ENCODE peak calls at places on chromosomes 7 and 10, in ten cellular contexts. T is epithelial cell of esophagus, E is astrocyte of the cerebellum, U is RWPE1, M is lower lobe of right lung, A is A549, Y is GM12865, H is GM23338, R is progenitor cell of endocrine pancreas, L is endothelial cell. J is an unnamed sample.

GRCh38 chr10:28492093-28492492 is 40.8 kb upstream of the WAC start:
- DNase-seq in E (no peak), M (no peak), Y (no peak), U (no peak), H (no peak), R (no peak), A (no peak), L (no peak), T (no peak), J (no peak)

GRCh38 chr7:3455826-3456444 is 154.9 kb downstream of the SDK1 start:
- DNase-seq in T (peak), M (no peak), R (no peak), L (no peak), A (no peak), Y (no peak), U (no peak), E (peak), H (peak), J (no peak)

GRCh38 chr7:69638674-69639073 is 40.4 kb downstream of the AUTS2 start:
- DNase-seq in T (no peak), U (no peak), M (no peak), L (no peak), E (no peak), R (no peak), A (no peak), H (peak), Y (no peak), J (no peak)

GRCh38 chr10:123858039-123858740 is 33.4 kb downstream of the CPXM2 start:
- DNase-seq in Y (no peak), L (no peak), R (no peak), A (no peak), U (no peak), E (no peak), H (no peak), T (no peak), M (no peak), J (no peak)

GRCh38 chr7:106284516-106285050 is at the start of gene NAMPT:
- DNase-seq in A (no peak), H (peak), U (peak), L (peak), Y (peak), M (peak), R (peak), T (peak), E (no peak), J (peak)

GRCh38 chr7:42262907-42263466 is 26.0 kb upstream of the GLI3 start:
- DNase-seq in U (peak), E (peak), A (no peak), H (peak), T (peak), L (no peak), M (no peak), Y (no peak), R (no peak), J (no peak)

GRCh38 chr10:29648114-29648982 is 13.6 kb upstream of the SVIL start:
- DNase-seq in Y (no peak), R (no peak), U (no peak), M (no peak), E (no peak), H (no peak), A (no peak), T (no peak), L (no peak), J (no peak)

GRCh38 chr10:4183761-4184261 is 398.8 kb upstream of the KLF6 start:
- DNase-seq in M (no peak), U (no peak), Y (no peak), E (peak), H (no peak), L (no peak), T (no peak), A (no peak), R (no peak), J (no peak)

GRCh38 chr7:98996162-98996552 is 117.8 kb downstream of the TRRAP start:
- DNase-seq in A (no peak), U (no peak), H (no peak), T (no peak), L (no peak), M (no peak), E (no peak), Y (peak), R (no peak), J (no peak)

GRCh38 chr10:116469437-116469836 is 41.8 kb downstream of the PNLIPRP3 start:
- DNase-seq in T (no peak), L (no peak), E (no peak), A (no peak), U (no peak), M (no peak), R (no peak), Y (no peak), H (no peak), J (no peak)

GRCh38 chr10:60807499-60807898 is 29.2 kb downstream of the CDK1 start:
- DNase-seq in E (no peak), U (no peak), T (no peak), Y (no peak), M (no peak), H (no peak), R (no peak), L (no peak), A (no peak), J (no peak)

GRCh38 chr10:77081411-77082010 is 556.1 kb downstream of the KCNMA1 start:
- DNase-seq in Y (no peak), L (no peak), E (no peak), H (peak), M (no peak), A (no peak), T (no peak), R (no peak), U (no peak), J (no peak)

GRCh38 chr10:131439705-131440104 is 128.2 kb upstream of the TCERG1L start:
- DNase-seq in M (no peak), U (no peak), Y (no peak), L (no peak), T (no peak), A (no peak), E (no peak), H (no peak), R (no peak), J (no peak)

GRCh38 chr10:12417341-12417740 is 68.0 kb downstream of the CAMK1D start:
- DNase-seq in Y (no peak), M (no peak), E (no peak), U (no peak), H (no peak), T (no peak), R (no peak), A (no peak), L (no peak), J (no peak)

GRCh38 chr7:90657481-90657880 is 61.4 kb downstream of the CDK14 start:
- DNase-seq in A (no peak), Y (no peak), U (no peak), L (no peak), R (no peak), H (no peak), M (no peak), E (no peak), T (no peak), J (no peak)

GRCh38 chr7:70523626-70524351 is 608.2 kb upstream of the GALNT17 start:
- DNase-seq in H (no peak), L (no peak), E (no peak), U (no peak), M (no peak), A (no peak), R (no peak), Y (no peak), T (peak), J (no peak)

GRCh38 chr10:93461807-93462178 is 20.3 kb downstream of the MYOF start:
- DNase-seq in Y (peak), A (no peak), E (peak), T (peak), L (no peak), R (no peak), M (no peak), H (no peak), U (peak), J (no peak)

GRCh38 chr10:28913850-28914249 is 236.5 kb downstream of the BAMBI start:
- DNase-seq in H (no peak), L (no peak), U (peak), T (no peak), R (no peak), Y (no peak), M (no peak), A (no peak), E (no peak), J (no peak)

GRCh38 chr7:47361229-47361628 is 220.7 kb downstream of the TNS3 start:
- DNase-seq in R (no peak), U (peak), Y (no peak), M (no peak), T (no peak), A (no peak), E (no peak), H (no peak), L (no peak), J (no peak)
- TF ChIP-seq CTCF in R (no peak), U (no peak), Y (no peak), M (no peak), T (no peak), A (no peak), E (no peak), H (no peak), L (no peak), J (no peak)

GRCh38 chr7:140501941-140502340 is 22.6 kb upstream of the MKRN1 start:
- DNase-seq in H (no peak), L (no peak), E (no peak), R (no peak), Y (no peak), M (no peak), A (no peak), U (no peak), T (no peak), J (no peak)

GRCh38 chr7:140509789-140510188 is 30.5 kb upstream of the MKRN1 start:
- DNase-seq in U (no peak), L (no peak), Y (no peak), T (peak), A (no peak), M (no peak), H (no peak), E (no peak), R (no peak), J (no peak)

GRCh38 chr7:140512317-140513000 is 33.2 kb upstream of the MKRN1 start:
- DNase-seq in E (no peak), Y (no peak), T (peak), L (no peak), R (no peak), H (no peak), U (no peak), A (peak), M (peak), J (peak)

DNA sequence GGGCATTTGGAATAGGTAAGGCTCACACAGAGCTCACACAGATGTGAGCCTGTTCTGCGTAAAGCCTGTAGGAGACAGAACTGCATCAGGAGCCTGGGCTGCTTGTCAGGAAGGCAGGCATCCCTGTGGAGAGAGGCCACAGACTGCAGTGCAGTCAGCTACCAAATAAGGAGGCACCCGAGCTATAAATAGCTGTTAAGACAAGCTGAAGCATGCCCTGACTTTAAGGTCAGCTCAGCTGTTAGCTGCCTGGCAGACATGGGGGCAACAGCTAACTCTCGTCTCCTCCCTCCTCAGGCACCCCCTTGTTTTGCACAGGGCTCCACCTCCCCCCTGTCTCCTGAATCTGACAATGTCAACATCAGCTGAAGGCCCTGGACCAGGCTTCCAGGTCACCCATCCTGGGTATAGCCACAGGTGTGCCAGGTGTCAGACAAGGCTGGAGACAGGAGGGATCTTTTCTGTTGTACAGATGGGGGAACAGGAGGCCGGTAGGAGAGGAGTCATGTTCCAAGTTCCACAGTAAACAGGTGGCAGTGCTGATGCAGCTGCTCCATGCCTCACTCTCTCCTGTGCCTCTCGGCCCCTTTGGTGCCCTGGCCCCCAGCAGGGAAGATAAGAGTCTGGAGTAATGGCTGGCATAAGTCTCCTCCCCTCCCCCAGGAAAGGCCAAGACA is 27.6 kb upstream of the MKRN1 start:
- DNase-seq in R (no peak), L (no peak), T (peak), M (no peak), U (no peak), H (peak), E (peak), A (no peak), Y (peak), J (no peak)
- TF ChIP-seq CTCF in R (no peak), L (no peak), T (peak), M (no peak), U (no peak), H (peak), E (peak), A (no peak), Y (no peak), J (no peak)

DNA sequence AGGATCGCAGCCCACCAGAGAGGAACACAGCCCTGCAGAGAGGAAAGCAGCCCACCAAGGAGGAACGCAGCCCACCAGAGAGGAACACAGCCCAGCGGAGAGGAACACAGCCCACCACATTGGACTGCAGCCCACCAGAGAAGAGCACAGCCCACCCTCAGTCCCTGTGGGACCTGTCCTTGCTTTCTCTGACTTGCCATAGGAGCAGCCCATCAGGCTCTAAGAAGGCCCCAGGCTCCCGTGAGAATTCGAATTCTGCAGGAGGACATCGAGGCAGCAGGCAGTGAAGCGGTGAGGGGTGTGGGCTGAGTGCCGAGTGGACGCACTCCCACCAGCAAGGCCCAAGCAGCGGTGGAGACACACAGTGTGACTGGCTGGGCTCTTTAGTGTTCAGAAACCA is 59.1 kb downstream of the HTR5A start:
- DNase-seq in E (no peak), M (no peak), U (no peak), R (no peak), Y (no peak), H (no peak), T (no peak), A (no peak), L (no peak), J (no peak)
- TF ChIP-seq CTCF in E (no peak), M (no peak), U (no peak), R (no peak), Y (no peak), H (no peak), T (no peak), A (no peak), L (no peak), J (no peak)

DNA sequence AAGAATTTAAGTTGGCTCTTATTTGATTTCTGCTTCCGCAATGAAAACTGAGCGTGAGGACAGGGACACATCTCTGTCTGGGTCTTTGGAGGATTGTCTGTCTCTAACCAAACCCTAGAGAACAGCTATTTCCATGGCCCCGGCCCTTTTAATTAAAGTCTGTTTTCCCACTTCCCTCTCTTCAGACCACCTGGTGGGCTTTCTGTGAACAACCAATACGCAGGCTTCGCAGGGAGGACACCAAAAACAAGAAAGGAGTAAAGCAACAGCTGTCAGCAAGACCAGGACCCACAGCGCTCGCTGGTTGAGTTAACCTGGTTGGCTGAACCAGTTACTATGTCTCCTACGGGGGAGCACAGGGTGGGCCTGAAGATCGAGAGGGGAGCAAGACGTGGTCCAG is 217.1 kb upstream of the FRMD4A start:
- DNase-seq in R (no peak), E (no peak), A (no peak), M (no peak), T (no peak), U (no peak), L (peak), H (peak), Y (no peak), J (no peak)
- TF ChIP-seq CTCF in R (peak), E (peak), A (no peak), M (no peak), T (no peak), U (no peak), L (peak), H (peak), Y (peak), J (peak)

J was measured in mesothelial cell of epicardium.